ENCODE peak calls at places on chromosomes 12 and 14, in eight cellular contexts. One of them, this sample, is unnamed.

GRCh38 chr14:74350944-74351323 is 2.7 kb downstream of the VRTN start:
- DNase-seq in dorsolateral prefrontal cortex: no peak
- DNase-seq in fibroblast of lung: no peak
- DNase-seq in lung: no peak
- DNase-seq in GM10248: no peak
- DNase-seq in thyroid gland: no peak
- DNase-seq in Peyer's patch: no peak
- DNase-seq in heart right ventricle: no peak
- DNase-seq in this sample: no peak

GRCh38 chr14:99156026-99156425 is 116.0 kb downstream of the BCL11B start:
- DNase-seq in dorsolateral prefrontal cortex: no peak
- DNase-seq in fibroblast of lung: no peak
- DNase-seq in lung: no peak
- DNase-seq in GM10248: no peak
- DNase-seq in thyroid gland: no peak
- DNase-seq in Peyer's patch: no peak
- DNase-seq in heart right ventricle: no peak
- DNase-seq in this sample: no peak

GRCh38 chr14:90544566-90544965 is 147.7 kb downstream of the CALM1 start:
- DNase-seq in dorsolateral prefrontal cortex: no peak
- DNase-seq in fibroblast of lung: no peak
- DNase-seq in lung: no peak
- DNase-seq in GM10248: no peak
- DNase-seq in thyroid gland: no peak
- DNase-seq in Peyer's patch: no peak
- DNase-seq in heart right ventricle: no peak
- DNase-seq in this sample: no peak

GRCh38 chr14:96239759-96240158 is 16.3 kb upstream of the BDKRB1 start:
- DNase-seq in dorsolateral prefrontal cortex: no peak
- DNase-seq in fibroblast of lung: no peak
- DNase-seq in lung: no peak
- DNase-seq in GM10248: no peak
- DNase-seq in thyroid gland: no peak
- DNase-seq in Peyer's patch: no peak
- DNase-seq in heart right ventricle: no peak
- DNase-seq in this sample: no peak

GRCh38 chr14:93742761-93743160 is 45.5 kb downstream of the PRIMA1 start:
- DNase-seq in dorsolateral prefrontal cortex: no peak
- DNase-seq in fibroblast of lung: no peak
- DNase-seq in lung: no peak
- DNase-seq in GM10248: no peak
- DNase-seq in thyroid gland: no peak
- DNase-seq in Peyer's patch: no peak
- DNase-seq in heart right ventricle: no peak
- DNase-seq in this sample: no peak

GRCh38 chr14:56295743-56296142 is 177.5 kb downstream of the PELI2 start:
- DNase-seq in dorsolateral prefrontal cortex: no peak
- DNase-seq in fibroblast of lung: no peak
- DNase-seq in lung: no peak
- DNase-seq in GM10248: no peak
- DNase-seq in thyroid gland: no peak
- DNase-seq in Peyer's patch: no peak
- DNase-seq in heart right ventricle: no peak
- DNase-seq in this sample: no peak

GRCh38 chr14:73712540-73713141 is 1.5 kb downstream of the PNMA1 start:
- DNase-seq in dorsolateral prefrontal cortex: no peak
- DNase-seq in fibroblast of lung: peak; percentile 36
- DNase-seq in lung: no peak
- DNase-seq in GM10248: peak; percentile 66
- DNase-seq in thyroid gland: no peak
- DNase-seq in Peyer's patch: no peak
- DNase-seq in heart right ventricle: no peak
- DNase-seq in this sample: peak; percentile 27

GRCh38 chr14:22836301-22837058 is at the start of gene MMP14:
- DNase-seq in dorsolateral prefrontal cortex: no peak
- DNase-seq in fibroblast of lung: peak; percentile 88
- DNase-seq in lung: peak; percentile 76
- DNase-seq in GM10248: no peak
- DNase-seq in thyroid gland: peak; percentile 89
- DNase-seq in Peyer's patch: peak; percentile 26
- DNase-seq in heart right ventricle: peak; percentile 77
- DNase-seq in this sample: peak; percentile 86

GRCh38 chr14:68627868-68628604 is 164.8 kb downstream of the ZFP36L1 start:
- DNase-seq in dorsolateral prefrontal cortex: peak; percentile 79
- DNase-seq in fibroblast of lung: peak; percentile 28
- DNase-seq in lung: no peak
- DNase-seq in GM10248: no peak
- DNase-seq in thyroid gland: peak; percentile 56
- DNase-seq in Peyer's patch: peak; percentile 65
- DNase-seq in heart right ventricle: peak; percentile 71
- DNase-seq in this sample: no peak

GRCh38 chr14:106129274-106129673 is 602.9 kb downstream of the TMEM121 start:
- DNase-seq in dorsolateral prefrontal cortex: no peak
- DNase-seq in fibroblast of lung: no peak
- DNase-seq in lung: no peak
- DNase-seq in GM10248: no peak
- DNase-seq in thyroid gland: no peak
- DNase-seq in Peyer's patch: peak; percentile 60
- DNase-seq in heart right ventricle: no peak
- DNase-seq in this sample: no peak

GRCh38 chr12:26126340-26127284 is 1.8 kb upstream of the BHLHE41 start:
- DNase-seq in dorsolateral prefrontal cortex: peak; percentile 92
- DNase-seq in fibroblast of lung: peak; percentile 88
- DNase-seq in lung: peak; percentile 78
- DNase-seq in GM10248: peak; percentile 61
- DNase-seq in thyroid gland: peak; percentile 91
- DNase-seq in Peyer's patch: peak; percentile 78
- DNase-seq in heart right ventricle: peak; percentile 89
- DNase-seq in this sample: peak; percentile 85

GRCh38 chr12:76872415-76872814 is 6.4 kb downstream of the CSRP2 start:
- DNase-seq in dorsolateral prefrontal cortex: no peak
- DNase-seq in fibroblast of lung: no peak
- DNase-seq in lung: no peak
- DNase-seq in GM10248: no peak
- DNase-seq in thyroid gland: no peak
- DNase-seq in Peyer's patch: no peak
- DNase-seq in heart right ventricle: no peak
- DNase-seq in this sample: no peak

GRCh38 chr14:55129086-55129427 is at the start of gene LGALS3:
- DNase-seq in dorsolateral prefrontal cortex: no peak
- DNase-seq in fibroblast of lung: peak; percentile 69
- DNase-seq in lung: peak; percentile 74
- DNase-seq in GM10248: peak; percentile 86
- DNase-seq in thyroid gland: peak; percentile 70
- DNase-seq in Peyer's patch: peak; percentile 49
- DNase-seq in heart right ventricle: peak; percentile 85
- DNase-seq in this sample: peak; percentile 80

GRCh38 chr14:37566811-37567371 is 28.2 kb downstream of the FOXA1 start:
- DNase-seq in dorsolateral prefrontal cortex: no peak
- DNase-seq in fibroblast of lung: peak; percentile 24
- DNase-seq in lung: no peak
- DNase-seq in GM10248: no peak
- DNase-seq in thyroid gland: no peak
- DNase-seq in Peyer's patch: no peak
- DNase-seq in heart right ventricle: no peak
- DNase-seq in this sample: no peak

GRCh38 chr12:56061982-56062381 is 18.0 kb upstream of the ERBB3 start:
- DNase-seq in dorsolateral prefrontal cortex: no peak
- DNase-seq in fibroblast of lung: no peak
- DNase-seq in lung: no peak
- DNase-seq in GM10248: no peak
- DNase-seq in thyroid gland: peak; percentile 34
- DNase-seq in Peyer's patch: no peak
- DNase-seq in heart right ventricle: no peak
- DNase-seq in this sample: no peak

GRCh38 chr14:93343797-93344196 is 3.2 kb upstream of the COX8C start:
- DNase-seq in dorsolateral prefrontal cortex: no peak
- DNase-seq in fibroblast of lung: no peak
- DNase-seq in lung: no peak
- DNase-seq in GM10248: no peak
- DNase-seq in thyroid gland: no peak
- DNase-seq in Peyer's patch: no peak
- DNase-seq in heart right ventricle: no peak
- DNase-seq in this sample: no peak

GRCh38 chr12:131131808-131132117 is 178.1 kb downstream of the ADGRD1 start:
- DNase-seq in dorsolateral prefrontal cortex: no peak
- DNase-seq in fibroblast of lung: no peak
- DNase-seq in lung: no peak
- DNase-seq in GM10248: no peak
- DNase-seq in thyroid gland: no peak
- DNase-seq in Peyer's patch: no peak
- DNase-seq in heart right ventricle: no peak
- DNase-seq in this sample: no peak

GRCh38 chr12:95142752-95143151 is 69.3 kb upstream of the NR2C1 start:
- DNase-seq in dorsolateral prefrontal cortex: no peak
- DNase-seq in fibroblast of lung: no peak
- DNase-seq in lung: no peak
- DNase-seq in GM10248: no peak
- DNase-seq in thyroid gland: no peak
- DNase-seq in Peyer's patch: no peak
- DNase-seq in heart right ventricle: no peak
- DNase-seq in this sample: no peak

GRCh38 chr12:5188413-5188930 is 144.8 kb downstream of the KCNA5 start:
- DNase-seq in dorsolateral prefrontal cortex: no peak
- DNase-seq in fibroblast of lung: peak; percentile 41
- DNase-seq in lung: no peak
- DNase-seq in GM10248: no peak
- DNase-seq in thyroid gland: no peak
- DNase-seq in Peyer's patch: no peak
- DNase-seq in heart right ventricle: no peak
- DNase-seq in this sample: no peak

GRCh38 chr12:27296674-27297073 is 36.0 kb upstream of the BMAL2 start:
- DNase-seq in dorsolateral prefrontal cortex: no peak
- DNase-seq in fibroblast of lung: no peak
- DNase-seq in lung: no peak
- DNase-seq in GM10248: no peak
- DNase-seq in thyroid gland: no peak
- DNase-seq in Peyer's patch: no peak
- DNase-seq in heart right ventricle: no peak
- DNase-seq in this sample: no peak

GRCh38 chr12:53171725-53172329 is 8.7 kb upstream of the ZNF740 start:
- DNase-seq in dorsolateral prefrontal cortex: no peak
- DNase-seq in fibroblast of lung: peak; percentile 11
- DNase-seq in lung: no peak
- DNase-seq in GM10248: no peak
- DNase-seq in thyroid gland: no peak
- DNase-seq in Peyer's patch: no peak
- DNase-seq in heart right ventricle: no peak
- DNase-seq in this sample: no peak

GRCh38 chr12:55694188-55694515 is 13.6 kb downstream of the ITGA7 start:
- DNase-seq in dorsolateral prefrontal cortex: peak; percentile 32
- DNase-seq in fibroblast of lung: no peak
- DNase-seq in lung: no peak
- DNase-seq in GM10248: no peak
- DNase-seq in thyroid gland: no peak
- DNase-seq in Peyer's patch: no peak
- DNase-seq in heart right ventricle: no peak
- DNase-seq in this sample: no peak

GRCh38 chr14:62667515-62667914 is 377.7 kb downstream of the KCNH5 start:
- DNase-seq in dorsolateral prefrontal cortex: no peak
- DNase-seq in fibroblast of lung: peak; percentile 2
- DNase-seq in lung: no peak
- DNase-seq in GM10248: no peak
- DNase-seq in thyroid gland: no peak
- DNase-seq in Peyer's patch: no peak
- DNase-seq in heart right ventricle: no peak
- DNase-seq in this sample: no peak
- TF ChIP-seq CTCF in dorsolateral prefrontal cortex: no peak
- TF ChIP-seq CTCF in fibroblast of lung: peak; percentile 7
- TF ChIP-seq CTCF in lung: no peak
- TF ChIP-seq CTCF in GM10248: no peak
- TF ChIP-seq CTCF in thyroid gland: no peak
- TF ChIP-seq CTCF in Peyer's patch: no peak
- TF ChIP-seq CTCF in heart right ventricle: no peak
- TF ChIP-seq CTCF in this sample: no peak

DNA sequence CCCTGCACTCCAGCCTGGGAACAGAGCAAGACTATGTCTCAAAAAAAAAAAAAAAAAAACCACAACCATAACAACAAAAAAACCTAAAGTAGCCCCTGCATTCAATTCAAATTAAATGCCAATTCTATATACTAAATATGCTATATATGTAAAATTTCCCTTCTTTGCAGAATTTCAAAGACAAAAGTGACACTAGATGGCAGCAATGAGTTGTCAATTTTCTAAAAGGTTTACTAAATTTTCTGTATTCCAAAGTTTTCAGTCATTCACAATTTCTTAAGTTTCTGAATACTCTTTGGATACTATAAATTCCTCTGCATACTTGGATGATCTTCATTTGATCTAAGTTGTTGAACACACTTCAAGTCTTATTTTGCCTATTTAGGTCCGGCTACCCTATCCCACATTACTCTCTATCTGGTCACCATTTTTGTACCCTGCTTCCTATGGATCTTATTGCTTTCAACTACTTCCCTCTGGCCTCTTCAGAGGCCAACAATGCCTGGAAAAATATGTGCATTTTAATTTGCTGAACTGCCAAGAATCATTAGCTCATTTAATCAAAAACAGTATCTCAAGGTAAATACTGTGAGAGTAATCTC is 27.9 kb downstream of the HNRNPC start:
- DNase-seq in dorsolateral prefrontal cortex: no peak
- DNase-seq in fibroblast of lung: no peak
- DNase-seq in lung: no peak
- DNase-seq in GM10248: no peak
- DNase-seq in thyroid gland: no peak
- DNase-seq in Peyer's patch: no peak
- DNase-seq in heart right ventricle: no peak
- DNase-seq in this sample: no peak
- TF ChIP-seq CTCF in dorsolateral prefrontal cortex: peak; percentile 55
- TF ChIP-seq CTCF in fibroblast of lung: peak; percentile 37
- TF ChIP-seq CTCF in lung: no peak
- TF ChIP-seq CTCF in GM10248: peak; percentile 27
- TF ChIP-seq CTCF in thyroid gland: no peak
- TF ChIP-seq CTCF in Peyer's patch: peak; percentile 46
- TF ChIP-seq CTCF in heart right ventricle: peak; percentile 56
- TF ChIP-seq CTCF in this sample: no peak

GRCh38 chr12:128069359-128069997 is 197.5 kb upstream of the TMEM132C start:
- DNase-seq in dorsolateral prefrontal cortex: no peak
- DNase-seq in fibroblast of lung: peak; percentile 65
- DNase-seq in lung: no peak
- DNase-seq in GM10248: peak; percentile 34
- DNase-seq in thyroid gland: peak; percentile 10
- DNase-seq in Peyer's patch: no peak
- DNase-seq in heart right ventricle: no peak
- DNase-seq in this sample: no peak
- TF ChIP-seq CTCF in dorsolateral prefrontal cortex: peak; percentile 71
- TF ChIP-seq CTCF in fibroblast of lung: peak; percentile 44
- TF ChIP-seq CTCF in lung: peak; percentile 23
- TF ChIP-seq CTCF in GM10248: peak; percentile 69
- TF ChIP-seq CTCF in thyroid gland: no peak
- TF ChIP-seq CTCF in Peyer's patch: peak; percentile 43
- TF ChIP-seq CTCF in heart right ventricle: peak; percentile 74
- TF ChIP-seq CTCF in this sample: no peak

DNA sequence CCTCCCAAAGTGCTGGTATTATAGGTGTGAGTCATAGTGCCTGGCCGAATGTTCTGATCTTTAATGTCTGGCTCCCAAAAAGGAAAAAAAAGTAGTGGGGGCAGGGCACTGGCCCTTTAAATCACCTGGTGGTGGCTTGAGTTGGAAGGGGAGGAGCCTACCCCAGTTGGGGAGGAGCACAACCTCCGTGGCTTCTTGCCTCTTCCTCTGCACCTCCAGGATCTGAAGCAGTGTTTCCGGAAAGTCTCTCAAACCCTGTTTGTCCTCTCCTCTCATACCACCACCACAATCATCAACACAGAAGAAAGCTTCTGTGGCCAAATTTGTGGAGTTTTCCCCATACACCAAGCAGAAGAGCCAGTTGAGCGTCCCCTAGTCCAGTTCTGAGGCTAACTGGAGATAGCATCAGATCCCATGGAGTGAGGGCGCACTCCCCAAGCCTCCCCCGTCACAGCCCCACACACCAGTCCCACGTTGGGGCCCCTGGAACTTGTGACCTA is 24.3 kb upstream of the RCOR1 start:
- DNase-seq in dorsolateral prefrontal cortex: no peak
- DNase-seq in fibroblast of lung: no peak
- DNase-seq in lung: peak; percentile 49
- DNase-seq in GM10248: no peak
- DNase-seq in thyroid gland: no peak
- DNase-seq in Peyer's patch: peak; percentile 35
- DNase-seq in heart right ventricle: no peak
- DNase-seq in this sample: no peak
- TF ChIP-seq CTCF in dorsolateral prefrontal cortex: no peak
- TF ChIP-seq CTCF in fibroblast of lung: no peak
- TF ChIP-seq CTCF in lung: no peak
- TF ChIP-seq CTCF in GM10248: no peak
- TF ChIP-seq CTCF in thyroid gland: no peak
- TF ChIP-seq CTCF in Peyer's patch: no peak
- TF ChIP-seq CTCF in heart right ventricle: no peak
- TF ChIP-seq CTCF in this sample: no peak

This sample was measured in ovary.